ENCODE peak calls at places on chromosome 20, in seven cellular contexts. W is heart left ventricle; G is HFFc6; D is RWPE1; Y is IMR-90; F is CD4-positive, alpha-beta T cell; U is MM.1S. Q is an unnamed sample.

GRCh38 chr20:43959079-43959919 is 44.6 kb downstream of the TOX2 start:
- DNase-seq in W (no peak), G (no peak), D (no peak), Y (no peak), F (peak), U (no peak), Q (no peak)

GRCh38 chr20:40563296-40563950 is 125.6 kb downstream of the MAFB start:
- DNase-seq in W (no peak), G (no peak), D (peak), Y (no peak), F (no peak), U (no peak), Q (peak)

GRCh38 chr20:17928633-17929311 is 39.8 kb downstream of the SNX5 start:
- DNase-seq in W (no peak), G (no peak), D (no peak), Y (no peak), F (no peak), U (no peak), Q (no peak)

GRCh38 chr20:54860716-54861115 is 385.3 kb downstream of the DOK5 start:
- DNase-seq in W (no peak), G (no peak), D (no peak), Y (no peak), F (no peak), U (no peak), Q (no peak)

GRCh38 chr20:33650753-33651561 is 11.2 kb upstream of the C20orf144 start:
- DNase-seq in W (no peak), G (no peak), D (peak), Y (no peak), F (no peak), U (no peak), Q (peak)

GRCh38 chr20:4490595-4491280 is 231.0 kb upstream of the PRND start:
- DNase-seq in W (no peak), G (peak), D (no peak), Y (peak), F (no peak), U (no peak), Q (no peak)

GRCh38 chr20:51486197-51487005 is 56.1 kb downstream of the NFATC2 start:
- DNase-seq in W (no peak), G (no peak), D (no peak), Y (peak), F (no peak), U (no peak), Q (no peak)

GRCh38 chr20:4961746-4962145 is 39.6 kb downstream of the SLC23A2 start:
- DNase-seq in W (peak), G (no peak), D (no peak), Y (peak), F (peak), U (no peak), Q (no peak)

GRCh38 chr20:11982289-11982957 is 64.7 kb downstream of the BTBD3 start:
- DNase-seq in W (no peak), G (no peak), D (no peak), Y (no peak), F (no peak), U (no peak), Q (no peak)

GRCh38 chr20:400451-401275 is 7.4 kb upstream of the RBCK1 start:
- DNase-seq in W (no peak), G (no peak), D (peak), Y (no peak), F (no peak), U (no peak), Q (no peak)

DNA sequence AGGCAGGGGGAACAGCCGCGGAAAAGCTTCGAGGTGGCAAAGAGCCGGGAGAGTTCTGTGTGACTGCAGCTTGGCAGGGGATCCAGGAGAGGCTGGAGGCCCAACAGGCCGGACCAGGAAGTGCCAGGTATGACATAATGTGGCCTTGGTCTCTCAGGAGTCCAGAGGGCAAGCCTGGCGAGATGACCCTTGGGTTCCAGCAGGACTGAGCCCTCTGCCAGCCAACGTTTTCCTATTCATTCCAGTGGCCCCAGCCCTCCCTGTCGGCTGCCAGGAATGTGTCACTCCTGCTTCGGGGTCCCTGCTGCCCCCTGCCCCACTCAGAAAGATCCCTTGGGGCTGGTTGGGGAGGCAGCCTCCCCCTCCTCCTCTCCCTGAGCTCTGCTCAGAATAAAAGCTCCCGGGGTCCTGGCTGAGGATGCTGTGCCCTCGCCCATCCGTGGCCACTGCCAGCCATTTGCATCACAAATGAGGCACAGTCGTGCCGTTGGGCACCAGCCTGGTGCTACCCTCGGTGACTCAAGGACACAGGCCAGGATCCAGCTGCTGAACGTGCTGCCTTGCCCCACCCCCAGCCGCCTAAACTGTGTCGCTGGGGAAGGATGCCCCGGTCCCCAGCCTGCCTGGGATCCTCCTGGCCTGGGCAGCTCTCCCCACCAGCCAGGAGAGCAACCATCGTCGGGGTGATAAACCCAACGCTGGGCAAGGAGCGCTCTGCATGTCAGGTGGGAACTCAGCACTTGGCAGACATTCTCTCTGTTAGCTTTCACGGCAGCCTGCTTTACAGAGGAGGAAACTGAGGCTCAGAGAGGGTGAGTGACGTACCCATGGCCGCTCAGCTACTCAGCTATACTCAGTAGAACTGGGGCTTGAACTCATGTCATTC is 37.7 kb downstream of the RBM38 start:
- DNase-seq in W (no peak), G (no peak), D (no peak), Y (no peak), F (no peak), U (no peak), Q (no peak)
- TF ChIP-seq CTCF in W (no peak), G (no peak), D (no peak), Y (no peak), F (no peak), U (no peak), Q (no peak)

GRCh38 chr20:62537649-62538292 is 62.0 kb upstream of the GATA5 start:
- DNase-seq in W (no peak), G (no peak), D (no peak), Y (no peak), F (no peak), U (no peak), Q (no peak)
- TF ChIP-seq CTCF in W (no peak), G (peak), D (no peak), Y (no peak), F (no peak), U (no peak), Q (peak)

GRCh38 chr20:62625516-62625915 is 16.8 kb upstream of the SLCO4A1 start:
- DNase-seq in W (no peak), G (no peak), D (no peak), Y (no peak), F (no peak), U (no peak), Q (no peak)

GRCh38 chr20:62624325-62624690 is 18.0 kb upstream of the SLCO4A1 start:
- DNase-seq in W (no peak), G (no peak), D (no peak), Y (no peak), F (no peak), U (peak), Q (peak)

GRCh38 chr20:62625921-62626547 is 16.3 kb upstream of the SLCO4A1 start:
- DNase-seq in W (no peak), G (no peak), D (no peak), Y (no peak), F (no peak), U (no peak), Q (no peak)

GRCh38 chr20:62623488-62624324 is 18.6 kb upstream of the SLCO4A1 start:
- DNase-seq in W (peak), G (peak), D (peak), Y (peak), F (peak), U (peak), Q (peak)

GRCh38 chr20:62624719-62625455 is 17.4 kb upstream of the SLCO4A1 start:
- DNase-seq in W (no peak), G (no peak), D (no peak), Y (no peak), F (no peak), U (no peak), Q (no peak)
- TF ChIP-seq CTCF in W (no peak), G (no peak), D (no peak), Y (no peak), F (no peak), U (no peak), Q (no peak)

GRCh38 chr20:24100370-24101011 is 111.9 kb upstream of the GGTLC1 start:
- DNase-seq in W (peak), G (peak), D (peak), Y (peak), F (peak), U (peak), Q (peak)
- TF ChIP-seq CTCF in W (peak), G (peak), D (peak), Y (peak), F (peak), U (peak), Q (no peak)

GRCh38 chr20:59526242-59527225 is 77.8 kb upstream of the PHACTR3 start:
- DNase-seq in W (no peak), G (no peak), D (no peak), Y (no peak), F (no peak), U (no peak), Q (no peak)
- TF ChIP-seq CTCF in W (peak), G (peak), D (peak), Y (peak), F (no peak), U (peak), Q (peak)

GRCh38 chr20:15637971-15638754 is 935.1 kb downstream of the KIF16B start:
- DNase-seq in W (no peak), G (no peak), D (no peak), Y (no peak), F (no peak), U (no peak), Q (no peak)
- TF ChIP-seq CTCF in W (no peak), G (no peak), D (no peak), Y (no peak), F (no peak), U (no peak), Q (no peak)

GRCh38 chr20:36507746-36508145 is 33.6 kb upstream of the MYL9 start:
- DNase-seq in W (no peak), G (no peak), D (peak), Y (no peak), F (no peak), U (no peak), Q (no peak)

GRCh38 chr20:36504295-36504694 is 37.0 kb upstream of the MYL9 start:
- DNase-seq in W (no peak), G (no peak), D (no peak), Y (no peak), F (no peak), U (no peak), Q (no peak)

GRCh38 chr20:36501367-36502006 is 39.8 kb upstream of the MYL9 start:
- DNase-seq in W (no peak), G (no peak), D (no peak), Y (no peak), F (no peak), U (no peak), Q (no peak)

GRCh38 chr20:36506253-36506652 is 35.1 kb upstream of the MYL9 start:
- DNase-seq in W (no peak), G (peak), D (no peak), Y (no peak), F (no peak), U (peak), Q (peak)
- TF ChIP-seq CTCF in W (peak), G (peak), D (no peak), Y (peak), F (peak), U (peak), Q (peak)

DNA sequence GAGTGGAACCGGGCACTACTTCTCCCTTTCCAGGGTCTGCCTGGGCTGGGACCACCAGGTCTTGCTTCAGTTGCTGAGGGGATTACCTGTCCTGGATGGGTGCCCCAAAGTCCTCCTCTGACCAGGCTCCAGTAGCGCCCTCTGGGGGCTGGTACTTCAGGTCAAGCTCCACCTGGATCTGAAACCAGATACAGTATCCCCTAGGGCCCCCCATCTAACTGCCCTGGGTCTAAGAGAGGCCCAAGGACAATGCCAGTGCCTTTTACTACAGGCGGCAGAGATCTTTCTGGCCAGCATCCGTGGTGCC is 11.2 kb upstream of the SPAG4 start:
- DNase-seq in W (no peak), G (no peak), D (no peak), Y (no peak), F (no peak), U (no peak), Q (peak)
- TF ChIP-seq CTCF in W (no peak), G (peak), D (no peak), Y (no peak), F (peak), U (peak), Q (peak)

GRCh38 chr20:8449120-8449519 is 317.1 kb downstream of the PLCB1 start:
- DNase-seq in W (no peak), G (peak), D (no peak), Y (peak), F (no peak), U (no peak), Q (no peak)

GRCh38 chr20:8447262-8448120 is 315.4 kb downstream of the PLCB1 start:
- DNase-seq in W (no peak), G (peak), D (no peak), Y (no peak), F (no peak), U (no peak), Q (no peak)

GRCh38 chr20:8438748-8439147 is 306.7 kb downstream of the PLCB1 start:
- DNase-seq in W (no peak), G (no peak), D (no peak), Y (no peak), F (no peak), U (no peak), Q (no peak)

GRCh38 chr20:8443464-8444072 is 311.5 kb downstream of the PLCB1 start:
- DNase-seq in W (no peak), G (no peak), D (no peak), Y (no peak), F (no peak), U (no peak), Q (no peak)
- TF ChIP-seq CTCF in W (no peak), G (peak), D (no peak), Y (no peak), F (no peak), U (no peak), Q (no peak)

Q was measured in Calu3.